ENCODE peak calls at places on chromosomes 12 and 14, in seven cellular contexts. N is IMR-90, R is GM23248, J is PC-3, S is neural progenitor cell, C is fibroblast of lung, I is MM.1S. D is an unnamed sample. For H4K20me1, the result is how much of the 10 kb centered on the place peaks cover.

GRCh38 chr12:125185740-125186470 is 120.7 kb downstream of the AACS start:
- DNase-seq in C (peak), S (peak), J (peak), R (peak), I (peak), N (peak), D (peak)

GRCh38 chr12:56931474-56931978 is 2.7 kb downstream of the SDR9C7 start:
- DNase-seq in I (no peak), C (peak), R (peak), N (peak), J (peak), S (peak), D (peak)

GRCh38 chr14:31543969-31544799 is 17.0 kb upstream of the NUBPL start:
- DNase-seq in N (peak), I (no peak), C (no peak), S (peak), J (peak), R (peak), D (no peak)

GRCh38 chr12:49674318-49674985 is 32.8 kb downstream of the FMNL3 start:
- DNase-seq in S (no peak), J (no peak), N (peak), R (peak), I (no peak), C (peak), D (peak)

GRCh38 chr14:63933110-63933509 is 80.3 kb downstream of the SYNE2 start:
- DNase-seq in N (no peak), I (peak), R (no peak), J (no peak), C (no peak), S (no peak), D (no peak)

GRCh38 chr14:76330411-76331327 is 45.3 kb upstream of the ESRRB start:
- DNase-seq in R (no peak), J (no peak), N (no peak), S (no peak), C (no peak), I (no peak), D (no peak)

GRCh38 chr12:70459786-70460185 is 93.7 kb downstream of the KCNMB4 start:
- DNase-seq in C (no peak), I (no peak), S (no peak), J (no peak), N (no peak), R (no peak), D (no peak)

GRCh38 chr14:57401501-57401900 is 11.1 kb downstream of the NAA30 start:
- DNase-seq in I (no peak), J (no peak), S (no peak), N (no peak), R (no peak), C (no peak), D (no peak)

GRCh38 chr14:95452176-95452889 is 64.1 kb downstream of the SYNE3 start:
- DNase-seq in I (peak), C (no peak), N (no peak), R (peak), S (peak), J (peak), D (no peak)

GRCh38 chr14:101184562-101184961 is 281.0 kb upstream of the RTL1 start:
- DNase-seq in J (no peak), I (no peak), N (no peak), R (no peak), C (no peak), S (no peak), D (no peak)

GRCh38 chr14:75147423-75148071 is 20.7 kb upstream of the NEK9 start:
- DNase-seq in I (no peak), R (peak), C (peak), J (no peak), S (peak), N (peak), D (peak)

GRCh38 chr12:33589609-33590114 is 150.0 kb upstream of the SYT10 start:
- DNase-seq in N (no peak), R (no peak), J (no peak), I (no peak), S (peak), C (no peak), D (no peak)

GRCh38 chr14:72608391-72609204 is 285.3 kb downstream of the DPF3 start:
- DNase-seq in I (no peak), N (peak), R (peak), J (peak), S (no peak), C (peak), D (peak)

GRCh38 chr12:2129076-2129475 is 76.3 kb downstream of the CACNA1C start:
- DNase-seq in I (no peak), J (peak), C (peak), S (no peak), N (peak), R (peak), D (peak)

GRCh38 chr14:71142375-71143038 is 235.2 kb downstream of the PCNX1 start:
- DNase-seq in C (peak), R (peak), S (no peak), I (peak), J (peak), N (peak), D (peak)

GRCh38 chr14:29810064-29810463 is 117.6 kb downstream of the PRKD1 start:
- DNase-seq in J (no peak), C (no peak), N (no peak), R (no peak), I (no peak), S (no peak), D (no peak)

GRCh38 chr12:91811481-91812287 is 334.0 kb downstream of the BTG1 start:
- DNase-seq in N (peak), R (peak), J (peak), C (peak), I (peak), S (peak), D (peak)

GRCh38 chr12:122867701-122868461 is 28.0 kb downstream of the VPS37B start:
- DNase-seq in I (no peak), S (peak), R (no peak), J (peak), N (no peak), C (no peak), D (no peak)

GRCh38 chr12:51678086-51678724 is 87.2 kb downstream of the SCN8A start:
- DNase-seq in R (peak), I (peak), J (peak), C (peak), N (peak), S (peak), D (peak)

GRCh38 chr12:93002278-93003054 is 73.4 kb upstream of the EEA1 start:
- DNase-seq in N (peak), I (no peak), C (peak), J (peak), S (no peak), R (peak), D (peak)

DNA sequence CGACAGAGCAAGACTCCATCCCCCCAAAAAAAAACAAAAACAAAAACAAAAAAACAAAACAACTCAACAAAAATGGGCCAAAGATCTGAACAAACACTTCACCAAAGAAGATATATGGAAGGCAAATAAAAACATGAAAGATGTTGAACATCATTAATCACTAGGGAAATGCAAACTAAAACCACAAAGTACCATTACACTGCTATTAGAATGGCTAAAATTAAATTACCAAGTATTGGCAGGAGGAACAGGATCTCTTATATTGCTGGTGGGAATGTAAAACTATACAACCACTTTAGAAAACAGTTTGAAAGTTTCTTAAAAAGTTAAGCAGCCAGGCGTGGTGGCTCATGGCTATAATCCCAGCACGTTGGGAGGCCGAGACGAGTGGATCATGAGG is 12.9 kb downstream of the SOS2 start:
- DNase-seq in I (no peak), R (no peak), J (no peak), C (no peak), N (no peak), S (no peak), D (no peak)
- H4K20me1 ChIP-seq in I (under half), R (under half), J (under half), C (under half), N (under half), S (under half), D (half or more)

GRCh38 chr14:51666070-51666469 is 14.4 kb downstream of the FRMD6 start:
- DNase-seq in N (no peak), C (peak), I (no peak), R (no peak), J (no peak), S (no peak), D (peak)
- H4K20me1 ChIP-seq in N (half or more), C (under half), I (under half), R (half or more), J (under half), S (under half), D (half or more)

DNA sequence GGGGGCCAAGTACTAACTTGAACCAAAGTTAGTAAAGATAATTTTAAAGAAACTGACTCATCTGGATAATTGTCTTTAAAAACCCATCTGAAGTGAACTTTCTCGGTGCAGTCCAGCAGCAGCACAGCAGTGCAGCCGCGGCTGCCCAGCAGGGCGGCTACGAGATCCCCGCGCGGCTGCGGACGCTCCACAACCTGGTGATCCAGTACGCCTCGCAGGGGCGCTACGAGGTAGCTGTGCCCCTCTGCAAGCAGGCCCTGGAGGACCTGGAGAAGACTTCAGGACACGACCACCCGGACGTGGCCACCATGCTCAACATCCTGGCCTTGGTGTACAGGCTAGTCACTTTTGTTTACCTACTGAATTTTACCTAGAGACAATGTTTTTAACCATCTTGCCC is 33.6 kb downstream of the KLC1 start:
- DNase-seq in S (no peak), J (no peak), R (no peak), I (no peak), C (no peak), N (no peak), D (no peak)
- H4K20me1 ChIP-seq in S (under half), J (under half), R (under half), I (under half), C (under half), N (under half), D (half or more)

GRCh38 chr12:120853188-120853587 is 51.0 kb downstream of the SPPL3 start:
- DNase-seq in J (peak), I (no peak), R (peak), N (peak), C (peak), S (no peak), D (peak)

GRCh38 chr12:120855823-120856589 is 48.2 kb downstream of the SPPL3 start:
- DNase-seq in N (no peak), C (peak), I (no peak), S (no peak), R (peak), J (no peak), D (no peak)

GRCh38 chr12:120851939-120852338 is 52.2 kb downstream of the SPPL3 start:
- DNase-seq in C (no peak), I (peak), N (no peak), J (no peak), S (no peak), R (no peak), D (no peak)

GRCh38 chr12:120856980-120857379 is 47.2 kb downstream of the SPPL3 start:
- DNase-seq in R (no peak), S (no peak), I (no peak), N (no peak), J (peak), C (no peak), D (no peak)

DNA sequence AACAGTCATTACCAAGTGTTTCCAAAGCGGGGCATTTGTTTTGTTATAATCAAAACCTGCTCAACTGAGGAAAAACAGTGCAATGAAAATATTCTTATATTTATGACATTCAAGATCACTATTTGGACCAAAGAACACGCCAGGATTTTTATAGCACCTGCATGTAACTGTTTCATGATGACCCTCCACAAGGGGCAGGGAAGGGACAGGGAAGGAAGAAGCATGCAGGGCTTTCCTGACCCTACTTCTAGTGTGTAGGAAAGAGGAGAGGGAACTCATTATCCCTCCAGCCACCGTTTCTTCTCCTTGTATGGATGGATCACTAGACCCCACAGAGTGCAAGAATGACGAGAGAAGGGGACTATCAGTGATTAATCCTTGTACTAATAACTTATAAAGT is 49.4 kb downstream of the SPPL3 start:
- DNase-seq in J (no peak), I (no peak), S (no peak), R (no peak), N (no peak), C (no peak), D (no peak)
- H4K20me1 ChIP-seq in J (under half), I (under half), S (half or more), R (under half), N (half or more), C (under half), D (half or more)

GRCh38 chr14:99479160-99479902 is 1.3 kb downstream of the SETD3 start:
- DNase-seq in S (peak), J (no peak), R (peak), C (peak), N (peak), I (no peak), D (no peak)

GRCh38 chr14:99475660-99476059 is 5.0 kb downstream of the SETD3 start:
- DNase-seq in J (no peak), S (no peak), I (no peak), C (no peak), R (no peak), N (no peak), D (no peak)

GRCh38 chr14:99478133-99478532 is 2.5 kb downstream of the SETD3 start:
- DNase-seq in C (no peak), N (no peak), J (no peak), R (no peak), I (no peak), S (no peak), D (no peak)

GRCh38 chr14:99475179-99475578 is 5.5 kb downstream of the SETD3 start:
- DNase-seq in C (peak), J (no peak), R (no peak), N (no peak), S (no peak), I (no peak), D (no peak)

GRCh38 chr14:99476864-99477263 is 3.8 kb downstream of the SETD3 start:
- DNase-seq in C (peak), J (peak), I (no peak), S (no peak), R (peak), N (peak), D (no peak)
- H4K20me1 ChIP-seq in C (under half), J (under half), I (under half), S (half or more), R (under half), N (half or more), D (half or more)

GRCh38 chr14:69376439-69376838 is 21.7 kb downstream of the ERH start:
- DNase-seq in S (no peak), I (no peak), J (no peak), R (peak), C (peak), N (peak), D (peak)
- H4K20me1 ChIP-seq in S (under half), I (under half), J (under half), R (under half), C (under half), N (under half), D (under half)

DNA sequence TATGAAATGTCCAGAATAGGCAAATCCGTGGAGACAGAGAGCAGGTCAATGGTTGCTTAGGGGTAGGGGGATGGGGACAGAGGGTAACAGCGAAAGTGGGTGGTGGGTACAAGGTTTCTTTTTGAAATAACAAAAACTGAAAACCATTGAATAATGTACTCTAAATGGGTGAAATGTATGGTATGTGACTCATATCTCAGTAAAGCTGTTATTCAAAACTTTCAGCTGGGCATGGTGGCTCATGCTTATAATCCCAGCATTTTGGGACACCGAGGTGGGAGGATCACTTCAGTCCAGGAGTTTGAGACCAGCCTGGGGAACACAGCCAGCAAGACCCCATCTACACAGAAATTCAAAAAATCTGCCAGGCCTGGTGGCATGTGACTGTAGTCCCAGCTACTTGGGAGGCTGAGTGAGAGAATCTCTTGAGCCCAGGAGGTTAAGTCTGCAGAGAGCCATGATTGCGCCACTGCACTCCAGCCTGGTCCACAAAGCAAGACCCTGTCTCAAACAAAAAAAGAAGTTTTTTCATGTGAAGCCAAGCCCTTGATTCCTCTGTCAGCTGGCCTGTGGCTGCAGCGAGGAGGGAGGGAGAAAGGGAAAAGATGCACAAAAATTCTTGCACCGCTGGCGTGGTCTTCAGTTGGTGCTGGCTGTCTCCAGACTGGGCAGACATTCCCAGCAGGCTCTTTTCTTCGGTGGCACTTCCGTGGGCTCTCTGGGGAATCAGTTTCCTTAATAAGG is 248.2 kb downstream of the SLC41A2 start:
- DNase-seq in I (no peak), C (no peak), N (no peak), S (no peak), R (peak), J (no peak), D (no peak)
- H4K20me1 ChIP-seq in I (under half), C (under half), N (under half), S (under half), R (under half), J (under half), D (half or more)

D was measured in astrocyte.